ENCODE peak calls at places on chromosomes 2 and 18, in four cellular contexts. S is suprapubic skin, R is left ventricle myocardium inferior, W is kidney epithelial cell. J is an unnamed sample.

GRCh38 chr2:70851704-70852103 is 16.1 kb upstream of the CD207 start:
- DNase-seq in S (no peak), W (no peak), R (no peak), J (no peak)

GRCh38 chr2:45403036-45403435 is 208.0 kb downstream of the SRBD1 start:
- DNase-seq in R (no peak), W (no peak), S (no peak), J (no peak)

GRCh38 chr2:216713691-216714411 is 18.5 kb upstream of the IGFBP5 start:
- DNase-seq in W (peak; percentile 88), S (peak; percentile 90), R (peak; percentile 73), J (no peak)

GRCh38 chr18:21786526-21786925 is 45.9 kb downstream of the MIB1 start:
- DNase-seq in W (no peak), R (no peak), S (no peak), J (no peak)

GRCh38 chr2:67453365-67453764 is 56.2 kb downstream of the ETAA1 start:
- DNase-seq in R (no peak), S (no peak), W (no peak), J (no peak)

GRCh38 chr18:55762424-55762823 is 174.4 kb upstream of the TCF4 start:
- DNase-seq in R (no peak), W (no peak), S (no peak), J (no peak)

GRCh38 chr2:64819774-64820688 is 166.3 kb upstream of the SERTAD2 start:
- DNase-seq in S (no peak), W (no peak), R (no peak), J (no peak)

GRCh38 chr2:32718752-32719151 is 90.9 kb downstream of the TTC27 start:
- DNase-seq in S (no peak), W (no peak), R (no peak), J (no peak)

GRCh38 chr2:10753876-10754275 is 32.4 kb downstream of the ATP6V1C2 start:
- DNase-seq in W (no peak), R (no peak), S (no peak), J (no peak)

GRCh38 chr2:210663574-210663973 is 107.2 kb downstream of the CPS1 start:
- DNase-seq in R (no peak), S (no peak), W (no peak), J (no peak)

GRCh38 chr2:85791704-85792565 is 38.1 kb downstream of the ATOH8 start:
- DNase-seq in S (peak; percentile 64), W (no peak), R (no peak), J (no peak)

GRCh38 chr18:61861372-61861771 is 31.4 kb downstream of the RNF152 start:
- DNase-seq in W (no peak), S (no peak), R (no peak), J (no peak)

GRCh38 chr2:66334237-66335054 is 100.5 kb upstream of the MEIS1 start:
- DNase-seq in R (no peak), S (no peak), W (no peak), J (no peak)

GRCh38 chr2:135975702-135976101 is 9.7 kb downstream of the DARS1 start:
- DNase-seq in R (no peak), W (no peak), S (no peak), J (no peak)

GRCh38 chr2:128805237-128805636 is 486.6 kb upstream of the HS6ST1 start:
- DNase-seq in R (no peak), W (no peak), S (no peak), J (no peak)

GRCh38 chr18:23992119-23992940 is 22.2 kb upstream of the TTC39C start:
- DNase-seq in W (peak; percentile 51), S (no peak), R (peak; percentile 51), J (no peak)

GRCh38 chr2:198232281-198232680 is 427.9 kb downstream of the PLCL1 start:
- DNase-seq in W (no peak), R (no peak), S (no peak), J (no peak)

GRCh38 chr2:40020997-40021396 is 241.9 kb upstream of the THUMPD2 start:
- DNase-seq in W (no peak), S (no peak), R (no peak), J (no peak)

GRCh38 chr2:141582213-141582612 is 548.6 kb downstream of the LRP1B start:
- DNase-seq in S (no peak), W (no peak), R (no peak), J (no peak)

GRCh38 chr2:18949871-18950597 is 360.7 kb upstream of the NT5C1B start:
- DNase-seq in W (no peak), S (no peak), R (no peak), J (no peak)

GRCh38 chr2:39504790-39505335 is 67.8 kb upstream of the MAP4K3 start:
- DNase-seq in R (no peak), W (peak; percentile 23), S (no peak), J (no peak)

GRCh38 chr2:20164061-20164733 is 60.7 kb downstream of the SDC1 start:
- DNase-seq in S (peak; percentile 36), R (no peak), W (no peak), J (no peak)

GRCh38 chr2:85255813-85256581 is 71.8 kb downstream of the TGOLN2 start:
- DNase-seq in S (no peak), R (no peak), W (no peak), J (no peak)

GRCh38 chr2:231134910-231135650 is 10.2 kb upstream of the HTR2B start:
- DNase-seq in S (no peak), W (no peak), R (no peak), J (no peak)

GRCh38 chr2:85448840-85449588 is 30.5 kb downstream of the SH2D6 start:
- DNase-seq in R (no peak), W (no peak), S (no peak), J (no peak)

GRCh38 chr2:177147093-177147694 is 65.4 kb upstream of the HNRNPA3 start:
- DNase-seq in W (no peak), S (no peak), R (no peak), J (peak; percentile 54)

GRCh38 chr2:220269421-220269820 is 642.0 kb downstream of the SLC4A3 start:
- DNase-seq in S (no peak), R (no peak), W (no peak), J (no peak)

GRCh38 chr2:75454221-75454620 is 106.5 kb downstream of the EVA1A start:
- DNase-seq in S (no peak), W (no peak), R (no peak), J (no peak)

GRCh38 chr2:19643117-19643518 is 258.7 kb downstream of the TTC32 start:
- DNase-seq in W (no peak), S (no peak), R (no peak), J (no peak)

GRCh38 chr2:24815171-24815570 is 21.9 kb downstream of the CENPO start:
- DNase-seq in S (no peak), W (no peak), R (no peak), J (no peak)

GRCh38 chr2:24818721-24819167 is 25.5 kb downstream of the CENPO start:
- DNase-seq in S (no peak), W (no peak), R (no peak), J (peak; percentile 6)

GRCh38 chr2:24814498-24814897 is 21.3 kb downstream of the CENPO start:
- DNase-seq in R (no peak), W (no peak), S (no peak), J (no peak)

GRCh38 chr2:24816404-24816803 is 23.2 kb downstream of the CENPO start:
- DNase-seq in W (no peak), S (no peak), R (no peak), J (no peak)

GRCh38 chr2:24816884-24817283 is 23.7 kb downstream of the CENPO start:
- DNase-seq in S (no peak), W (no peak), R (no peak), J (no peak)
- H3K4me3 ChIP-seq in S (no peak overlapping the region), W (no peak overlapping the region), R (no peak overlapping the region), J (no peak overlapping the region)

GRCh38 chr2:28359222-28360065 is 33.2 kb upstream of the FOSL2 start:
- DNase-seq in S (no peak), W (no peak), R (peak; percentile 32), J (peak; percentile 88)
- H3K4me3 ChIP-seq in S (no peak overlapping the region), W (no peak overlapping the region), R (no peak overlapping the region), J (no peak overlapping the region)

GRCh38 chr2:218980800-218981389 is 4.1 kb downstream of the FEV start:
- DNase-seq in R (no peak), W (no peak), S (peak; percentile 52), J (no peak)
- H3K4me3 ChIP-seq in R (peak overlapping the region; percentile 56), W (no peak overlapping the region), S (peak overlapping the region; percentile 38), J (no peak overlapping the region)

DNA sequence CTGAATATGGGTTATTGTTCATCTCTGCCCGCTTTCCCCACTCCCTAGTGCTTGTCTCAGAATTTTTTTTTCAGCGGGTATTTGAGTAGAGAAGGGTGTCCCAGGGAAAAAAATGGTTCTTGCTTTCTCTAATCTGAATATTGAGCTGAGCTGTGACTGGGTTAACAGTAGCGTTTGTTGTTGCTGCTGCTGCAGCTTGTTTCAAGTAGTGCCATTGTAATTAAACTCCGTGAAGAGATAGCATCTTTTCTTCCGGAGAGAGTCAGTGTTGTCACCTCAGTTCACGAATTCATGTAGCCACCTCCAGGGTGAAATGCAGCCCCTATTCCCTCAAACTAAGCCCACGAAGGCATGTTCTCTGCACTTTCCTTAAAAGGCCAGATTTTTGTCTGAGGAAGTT is 1.5 kb upstream of the AAK1 start:
- DNase-seq in W (no peak), R (no peak), S (no peak), J (no peak)
- H3K4me3 ChIP-seq in W (peak overlapping the region; percentile 88), R (peak overlapping the region; percentile 95), S (peak overlapping the region; percentile 72), J (no peak overlapping the region)

GRCh38 chr2:127401757-127402695 is 14.3 kb upstream of the MAP3K2 start:
- DNase-seq in R (no peak), W (no peak), S (peak; percentile 44), J (peak; percentile 80)

GRCh38 chr2:127397568-127398238 is 9.9 kb upstream of the MAP3K2 start:
- DNase-seq in S (no peak), W (no peak), R (no peak), J (peak; percentile 33)

GRCh38 chr2:127398239-127398590 is 10.4 kb upstream of the MAP3K2 start:
- DNase-seq in W (peak; percentile 82), S (peak; percentile 94), R (peak; percentile 76), J (peak; percentile 85)

GRCh38 chr2:127400897-127401756 is 13.4 kb upstream of the MAP3K2 start:
- DNase-seq in W (no peak), R (no peak), S (peak; percentile 65), J (peak; percentile 74)

GRCh38 chr2:127400533-127400896 is 12.7 kb upstream of the MAP3K2 start:
- DNase-seq in R (no peak), S (peak; percentile 57), W (no peak), J (peak; percentile 81)
- H3K4me3 ChIP-seq in R (no peak overlapping the region), S (no peak overlapping the region), W (no peak overlapping the region), J (no peak overlapping the region)

DNA sequence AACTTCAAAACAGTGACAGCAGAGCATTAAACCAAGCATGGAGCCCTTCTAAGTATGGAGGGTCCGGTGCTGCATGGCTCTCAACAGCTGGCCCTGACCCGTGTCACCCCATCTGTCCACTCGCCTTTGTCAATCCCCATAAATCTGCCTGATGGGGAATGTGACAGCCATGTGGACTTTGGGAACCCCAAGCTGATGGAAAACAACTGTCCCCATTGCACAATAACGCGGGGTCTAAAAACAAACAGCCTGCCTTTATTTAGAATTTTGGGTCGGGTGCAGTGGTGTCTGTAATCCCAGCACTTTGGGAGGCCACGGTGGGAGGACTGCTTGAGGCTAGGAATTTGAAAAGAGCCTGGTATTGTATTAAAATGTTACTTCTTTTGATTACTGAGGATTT is 17.1 kb upstream of the THADA start:
- DNase-seq in S (no peak), W (no peak), R (no peak), J (no peak)
- H3K4me3 ChIP-seq in S (no peak overlapping the region), W (no peak overlapping the region), R (no peak overlapping the region), J (no peak overlapping the region)

GRCh38 chr2:169509230-169509917 is at the start of gene KLHL41:
- DNase-seq in W (no peak), S (no peak), R (no peak), J (no peak)
- H3K4me3 ChIP-seq in W (no peak within 1 kb of the TSS), S (no peak within 1 kb of the TSS), R (peak within 1 kb of the TSS; percentile 61), J (no peak within 1 kb of the TSS)

J was measured in mucosa of descending colon.